ENCODE peak calls at places on chromosomes 16 and 17, in seven cellular contexts. B is A549, L is IMR-90, T is HepG2, A is HCT116, V is K562, Y is H1. X is an unnamed sample.

GRCh38 chr17:511001-511690 is 158.5 kb upstream of the RPH3AL start:
- DNase-seq in B (no peak), L (peak), T (no peak), A (no peak), V (no peak), Y (no peak), X (no peak)

GRCh38 chr17:52201764-52202571 is 43.5 kb upstream of the CA10 start:
- DNase-seq in B (no peak), L (no peak), T (no peak), A (no peak), V (no peak), Y (no peak), X (no peak)

GRCh38 chr16:80319181-80319580 is 221.6 kb upstream of the DYNLRB2 start:
- DNase-seq in B (no peak), L (no peak), T (no peak), A (no peak), V (no peak), Y (no peak), X (no peak)

GRCh38 chr17:73309727-73310555 is 1.9 kb downstream of the CDC42EP4 start:
- DNase-seq in B (no peak), L (no peak), T (no peak), A (no peak), V (peak), Y (peak), X (no peak)

GRCh38 chr17:12020595-12021590 is at the start of gene MAP2K4:
- DNase-seq in B (peak), L (peak), T (peak), A (peak), V (peak), Y (peak), X (peak)

GRCh38 chr17:64707077-64707591 is 45.0 kb upstream of the SMURF2 start:
- DNase-seq in B (peak), L (peak), T (peak), A (peak), V (no peak), Y (no peak), X (no peak)

GRCh38 chr16:78538919-78539318 is 439.5 kb downstream of the WWOX start:
- DNase-seq in B (no peak), L (no peak), T (no peak), A (no peak), V (no peak), Y (no peak), X (no peak)

GRCh38 chr16:15607700-15608396 is 35.1 kb downstream of the MARF1 start:
- DNase-seq in B (no peak), L (peak), T (peak), A (no peak), V (no peak), Y (no peak), X (no peak)

GRCh38 chr17:76905036-76905435 is 36.8 kb downstream of the MGAT5B start:
- DNase-seq in B (no peak), L (no peak), T (no peak), A (no peak), V (no peak), Y (no peak), X (no peak)

GRCh38 chr16:79656537-79657115 is 56.1 kb upstream of the MAF start:
- DNase-seq in B (no peak), L (no peak), T (no peak), A (no peak), V (no peak), Y (no peak), X (no peak)

GRCh38 chr16:17331991-17332390 is 138.8 kb downstream of the XYLT1 start:
- DNase-seq in B (no peak), L (no peak), T (no peak), A (no peak), V (no peak), Y (no peak), X (no peak)

GRCh38 chr17:55674107-55674506 is 48.6 kb downstream of the TMEM100 start:
- DNase-seq in B (no peak), L (no peak), T (no peak), A (no peak), V (no peak), Y (no peak), X (no peak)

GRCh38 chr17:18065546-18065945 is 22.2 kb upstream of the DRG2 start:
- DNase-seq in B (no peak), L (no peak), T (no peak), A (no peak), V (no peak), Y (no peak), X (no peak)

GRCh38 chr17:41781404-41782110 is 5.0 kb downstream of the JUP start:
- DNase-seq in B (peak), L (no peak), T (no peak), A (no peak), V (peak), Y (no peak), X (no peak)

GRCh38 chr16:71792176-71792575 is 16.5 kb downstream of the AP1G1 start:
- DNase-seq in B (no peak), L (no peak), T (no peak), A (no peak), V (no peak), Y (no peak), X (no peak)

GRCh38 chr16:67801889-67802288 is 4.5 kb downstream of the RANBP10 start:
- DNase-seq in B (no peak), L (no peak), T (no peak), A (no peak), V (no peak), Y (no peak), X (peak)

GRCh38 chr16:83552193-83552592 is 255.6 kb upstream of the HSBP1 start:
- DNase-seq in B (no peak), L (peak), T (no peak), A (no peak), V (no peak), Y (no peak), X (no peak)

GRCh38 chr17:79654350-79654959 is 43.6 kb upstream of the RBFOX3 start:
- DNase-seq in B (no peak), L (no peak), T (no peak), A (no peak), V (no peak), Y (peak), X (no peak)

GRCh38 chr17:81400939-81401726 is 5.9 kb downstream of the BAHCC1 start:
- DNase-seq in B (no peak), L (no peak), T (no peak), A (no peak), V (no peak), Y (no peak), X (no peak)

GRCh38 chr17:38943607-38944006 is 18.2 kb downstream of the LASP1NB start:
- DNase-seq in B (no peak), L (peak), T (no peak), A (no peak), V (no peak), Y (no peak), X (no peak)

GRCh38 chr16:47977802-47978201 is 178.0 kb downstream of the ABCC12 start:
- DNase-seq in B (no peak), L (no peak), T (peak), A (no peak), V (no peak), Y (no peak), X (no peak)

GRCh38 chr16:71499775-71500364 is 10.7 kb upstream of the ZNF19 start:
- DNase-seq in B (peak), L (peak), T (peak), A (peak), V (peak), Y (peak), X (peak)

GRCh38 chr17:44547625-44548297 is 9.5 kb upstream of the FZD2 start:
- DNase-seq in B (no peak), L (no peak), T (no peak), A (no peak), V (no peak), Y (no peak), X (no peak)

GRCh38 chr16:80081851-80082250 is 458.9 kb upstream of the DYNLRB2 start:
- DNase-seq in B (no peak), L (no peak), T (no peak), A (no peak), V (no peak), Y (no peak), X (no peak)

GRCh38 chr17:41100081-41100480 is 1.9 kb downstream of the KRTAP4-16 start:
- DNase-seq in B (no peak), L (no peak), T (no peak), A (no peak), V (no peak), Y (no peak), X (no peak)

GRCh38 chr17:35742496-35742895 is 10.5 kb downstream of the GAS2L2 start:
- DNase-seq in B (no peak), L (no peak), T (no peak), A (no peak), V (no peak), Y (no peak), X (no peak)

GRCh38 chr16:11994187-11995119 is 17.9 kb downstream of the SNX29 start:
- DNase-seq in B (no peak), L (peak), T (peak), A (no peak), V (no peak), Y (no peak), X (no peak)

GRCh38 chr17:82655038-82655479 is 6.8 kb upstream of the WDR45B start:
- DNase-seq in B (peak), L (no peak), T (no peak), A (no peak), V (no peak), Y (no peak), X (no peak)

GRCh38 chr17:888998-889401 is 90.6 kb downstream of the NXN start:
- DNase-seq in B (no peak), L (no peak), T (no peak), A (no peak), V (no peak), Y (no peak), X (peak)

GRCh38 chr16:68073902-68074760 is 11.0 kb upstream of the NFATC3 start:
- DNase-seq in B (no peak), L (no peak), T (no peak), A (no peak), V (no peak), Y (peak), X (no peak)

GRCh38 chr17:55421179-55421934 is at the start of gene MMD:
- DNase-seq in B (no peak), L (no peak), T (no peak), A (no peak), V (peak), Y (peak), X (no peak)

GRCh38 chr17:77558846-77559626 is 399.5 kb upstream of the TNRC6C start:
- DNase-seq in B (no peak), L (peak), T (peak), A (no peak), V (no peak), Y (no peak), X (no peak)

GRCh38 chr16:10332301-10332700 is 53.6 kb upstream of the ATF7IP2 start:
- DNase-seq in B (no peak), L (no peak), T (peak), A (no peak), V (no peak), Y (no peak), X (no peak)

GRCh38 chr17:76198702-76199101 is 41.6 kb downstream of the RNF157 start:
- DNase-seq in B (no peak), L (no peak), T (no peak), A (no peak), V (no peak), Y (no peak), X (no peak)

GRCh38 chr17:76548378-76549214 is 8.8 kb downstream of the PRCD start:
- DNase-seq in B (no peak), L (no peak), T (peak), A (no peak), V (no peak), Y (no peak), X (no peak)

GRCh38 chr17:7296189-7296861 is 1.9 kb upstream of the YBX2 start:
- DNase-seq in B (peak), L (peak), T (peak), A (peak), V (peak), Y (peak), X (no peak)

GRCh38 chr17:7294614-7295153 is at the start of gene YBX2:
- DNase-seq in B (peak), L (peak), T (no peak), A (peak), V (peak), Y (peak), X (no peak)

GRCh38 chr17:7293131-7293557 is 1.3 kb downstream of the YBX2 start:
- DNase-seq in B (no peak), L (no peak), T (no peak), A (no peak), V (peak), Y (no peak), X (no peak)

GRCh38 chr17:7293821-7294613 is 422 bp downstream of the YBX2 start:
- DNase-seq in B (no peak), L (no peak), T (peak), A (no peak), V (peak), Y (peak), X (no peak)

GRCh38 chr17:7295230-7296180 is 1.1 kb upstream of the YBX2 start:
- DNase-seq in B (no peak), L (no peak), T (no peak), A (no peak), V (no peak), Y (no peak), X (no peak)
- H3K4me3 ChIP-seq in B (peak), L (no peak), T (no peak), A (no peak), V (no peak), Y (peak), X (peak)

DNA sequence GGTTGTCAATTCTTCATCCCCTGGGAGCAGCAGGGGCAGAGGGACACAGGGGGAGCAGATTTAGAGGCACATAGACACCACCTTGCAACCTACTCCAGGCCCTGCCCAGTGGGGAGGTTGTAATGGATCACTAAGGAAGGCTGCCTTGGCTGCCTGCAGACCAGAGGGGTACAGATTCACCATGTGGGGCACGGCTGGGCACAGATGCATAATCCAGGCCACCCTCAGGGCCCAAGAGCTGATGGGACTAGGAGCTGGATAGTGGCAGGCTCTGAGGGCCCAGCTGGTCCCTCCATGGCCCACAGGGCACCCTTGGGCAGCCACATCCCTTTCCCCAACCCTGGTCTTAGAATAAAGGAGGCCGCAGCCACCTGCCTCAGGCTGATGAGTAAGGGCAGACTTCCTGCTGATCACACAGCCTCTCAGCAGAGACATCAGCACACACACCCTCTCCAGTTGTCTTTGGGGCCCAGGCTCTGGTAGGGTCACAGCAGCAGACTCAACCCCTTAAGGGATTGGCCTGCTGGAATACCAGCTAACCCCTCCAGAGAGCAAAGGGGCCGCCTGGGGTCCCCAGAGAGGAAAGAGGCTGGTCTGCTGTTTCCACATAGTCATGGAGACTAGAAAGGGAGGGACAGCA is 224.9 kb downstream of the GSG1L start:
- DNase-seq in B (no peak), L (no peak), T (no peak), A (no peak), V (no peak), Y (no peak), X (no peak)
- H3K4me2 ChIP-seq in B (no peak), L (no peak), T (no peak), A (no peak), V (no peak), Y (no peak), X (no peak)

GRCh38 chr17:50129946-50130777 is at the start of gene SAMD14:
- DNase-seq in B (no peak), L (peak), T (no peak), A (no peak), V (peak), Y (no peak), X (no peak)
- TF ChIP-seq CEBPB in B (no peak), L (no peak), T (no peak), A (no peak), V (no peak), Y (no peak), X (no peak)

GRCh38 chr16:85614338-85615013 is 1.4 kb downstream of the GSE1 start:
- DNase-seq in B (no peak), L (no peak), T (no peak), A (no peak), V (no peak), Y (no peak), X (no peak)

GRCh38 chr16:85615014-85615851 is 2.1 kb downstream of the GSE1 start:
- DNase-seq in B (peak), L (no peak), T (peak), A (peak), V (no peak), Y (peak), X (no peak)

GRCh38 chr16:85612801-85613608 is at the start of gene GSE1:
- DNase-seq in B (peak), L (peak), T (peak), A (peak), V (peak), Y (peak), X (peak)

GRCh38 chr16:85612191-85612800 is 826 bp upstream of the GSE1 start:
- DNase-seq in B (peak), L (peak), T (peak), A (peak), V (peak), Y (peak), X (no peak)

GRCh38 chr16:85613609-85614337 is 651 bp downstream of the GSE1 start:
- DNase-seq in B (peak), L (no peak), T (peak), A (no peak), V (peak), Y (peak), X (no peak)
- H3K4me3 ChIP-seq in B (peak), L (peak), T (peak), A (peak), V (peak), Y (peak), X (peak)

DNA sequence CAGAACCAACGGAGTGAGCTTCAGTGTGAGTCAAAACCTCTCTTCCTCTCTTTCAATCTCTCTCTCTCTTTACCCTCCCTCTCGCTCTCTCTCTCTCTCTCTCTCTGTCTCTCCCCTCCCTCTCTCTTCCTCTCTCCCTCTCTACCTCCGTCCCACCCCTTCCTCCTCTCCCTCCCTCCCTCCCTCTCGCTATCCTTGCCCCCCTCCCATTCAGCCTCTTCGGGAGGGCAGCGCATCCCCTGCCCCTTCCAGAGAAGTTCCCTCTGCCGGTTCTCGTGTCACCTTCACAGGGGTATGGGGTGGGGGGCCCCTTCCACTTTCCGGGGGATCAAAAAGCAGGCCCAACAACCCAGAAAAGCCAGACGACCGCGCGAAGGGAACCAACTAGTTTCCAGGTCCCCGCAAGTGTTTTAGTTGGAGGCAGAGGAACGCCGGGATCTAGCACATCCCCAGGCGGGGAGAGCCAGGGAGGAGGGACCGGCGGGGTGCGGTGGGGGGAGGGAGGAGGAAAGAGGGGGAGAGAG is 28.9 kb upstream of the RBFOX1 start:
- DNase-seq in B (no peak), L (no peak), T (no peak), A (no peak), V (no peak), Y (peak), X (no peak)
- H3K4me2 ChIP-seq in B (no peak), L (no peak), T (no peak), A (no peak), V (no peak), Y (peak), X (no peak)

GRCh38 chr16:5015351-5015750 is 18.4 kb downstream of the NAGPA start:
- DNase-seq in B (peak), L (no peak), T (no peak), A (no peak), V (peak), Y (no peak), X (no peak)
- TF ChIP-seq CEBPB in B (no peak), L (no peak), T (peak), A (no peak), V (no peak), Y (no peak), X (no peak)

GRCh38 chr17:32348483-32348800 is 1.5 kb upstream of the ZNF207 start:
- DNase-seq in B (no peak), L (no peak), T (no peak), A (no peak), V (no peak), Y (no peak), X (no peak)

GRCh38 chr17:32345953-32346600 is 3.9 kb upstream of the ZNF207 start:
- DNase-seq in B (no peak), L (no peak), T (no peak), A (no peak), V (peak), Y (no peak), X (no peak)

GRCh38 chr17:32341141-32341856 is 674 bp downstream of the C17orf75 start:
- DNase-seq in B (peak), L (no peak), T (peak), A (no peak), V (no peak), Y (no peak), X (no peak)

GRCh38 chr17:32341857-32342602 is at the start of gene C17orf75:
- DNase-seq in B (peak), L (peak), T (peak), A (peak), V (peak), Y (peak), X (peak)

DNA sequence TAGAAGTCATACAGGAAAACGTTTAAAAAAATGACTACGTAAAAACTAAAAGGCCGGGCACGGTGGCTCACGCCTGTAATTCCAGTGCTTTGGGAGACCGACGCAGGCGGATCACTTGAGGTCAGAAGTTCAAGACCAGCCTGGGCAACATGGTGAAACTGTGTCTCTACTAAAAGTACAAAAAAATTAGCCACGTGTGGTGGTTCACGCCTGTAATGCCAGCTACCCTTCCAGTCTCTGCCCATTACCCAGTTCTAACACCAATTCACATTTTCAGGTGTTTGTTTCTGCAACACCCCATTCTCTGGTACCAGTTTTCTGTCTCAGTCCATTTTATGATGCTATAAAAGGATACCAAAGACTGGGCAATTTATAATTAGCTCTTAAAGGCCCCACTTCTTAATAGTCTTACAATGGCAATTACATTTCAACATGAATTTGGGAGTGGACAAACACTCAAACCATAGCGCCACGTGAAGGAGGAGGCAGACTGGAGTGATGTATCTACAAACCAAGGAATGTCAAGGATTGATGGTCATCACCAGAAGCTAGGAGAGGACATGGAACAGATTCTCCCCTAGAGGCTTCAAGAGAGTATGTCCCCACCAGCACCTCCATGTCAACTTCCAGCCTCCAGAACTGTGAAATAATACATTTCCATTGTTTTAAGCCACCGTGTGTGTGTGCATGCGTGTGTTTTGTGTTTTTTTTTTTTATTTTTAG is 791 bp upstream of the C17orf75 start:
- DNase-seq in B (peak), L (no peak), T (no peak), A (no peak), V (no peak), Y (peak), X (no peak)
- H3K4me3 ChIP-seq in B (peak), L (no peak), T (peak), A (no peak), V (peak), Y (peak), X (peak)

X was measured in GM12878.